ENCODE peak calls at places on chromosomes 12 and 14, in eight cellular contexts. One of them, this sample, is unnamed.
A peak's percentile ranks its signal among the peaks of the same experiment; 100 is the strongest.

GRCh38 chr12:123859035-123859434 is 96.9 kb downstream of the DNAH10 start:
- DNase-seq in astrocyte of the spinal cord: no peak
- DNase-seq in IMR-90: no peak
- DNase-seq in H1: peak; percentile 9
- DNase-seq in Calu3: no peak
- DNase-seq in psoas muscle: no peak
- DNase-seq in A549: no peak
- DNase-seq in pancreas: no peak
- DNase-seq in this sample: no peak

GRCh38 chr12:76266797-76267196 is 81.4 kb downstream of the BBS10 start:
- DNase-seq in A549: no peak
- DNase-seq in psoas muscle: peak; percentile 64
- DNase-seq in pancreas: no peak
- DNase-seq in H1: no peak
- DNase-seq in IMR-90: peak; percentile 90
- DNase-seq in Calu3: no peak
- DNase-seq in astrocyte of the spinal cord: peak; percentile 83
- DNase-seq in this sample: no peak

GRCh38 chr12:15629108-15629507 is 160.1 kb downstream of the EPS8 start:
- DNase-seq in IMR-90: peak; percentile 98
- DNase-seq in Calu3: peak; percentile 75
- DNase-seq in H1: no peak
- DNase-seq in pancreas: no peak
- DNase-seq in A549: peak; percentile 52
- DNase-seq in psoas muscle: peak; percentile 22
- DNase-seq in astrocyte of the spinal cord: peak; percentile 99
- DNase-seq in this sample: no peak

GRCh38 chr12:52924764-52925716 is 20.2 kb upstream of the KRT8 start:
- DNase-seq in A549: peak; percentile 85
- DNase-seq in H1: no peak
- DNase-seq in Calu3: peak; percentile 56
- DNase-seq in astrocyte of the spinal cord: peak; percentile 81
- DNase-seq in IMR-90: peak; percentile 93
- DNase-seq in psoas muscle: no peak
- DNase-seq in pancreas: no peak
- DNase-seq in this sample: no peak

GRCh38 chr12:43847427-43847826 is 11.5 kb downstream of the TMEM117 start:
- DNase-seq in psoas muscle: no peak
- DNase-seq in Calu3: no peak
- DNase-seq in pancreas: no peak
- DNase-seq in A549: no peak
- DNase-seq in astrocyte of the spinal cord: peak; percentile 52
- DNase-seq in IMR-90: peak; percentile 41
- DNase-seq in H1: no peak
- DNase-seq in this sample: no peak

GRCh38 chr12:15956413-15957185 is 45.5 kb downstream of the DERA start:
- DNase-seq in astrocyte of the spinal cord: no peak
- DNase-seq in A549: no peak
- DNase-seq in Calu3: peak; percentile 72
- DNase-seq in psoas muscle: no peak
- DNase-seq in IMR-90: no peak
- DNase-seq in H1: no peak
- DNase-seq in pancreas: no peak
- DNase-seq in this sample: no peak

GRCh38 chr12:49962861-49963765 is 1.4 kb downstream of the AQP5 start:
- DNase-seq in H1: no peak
- DNase-seq in A549: peak; percentile 77
- DNase-seq in psoas muscle: peak; percentile 56
- DNase-seq in Calu3: peak; percentile 93
- DNase-seq in pancreas: peak; percentile 97
- DNase-seq in IMR-90: no peak
- DNase-seq in astrocyte of the spinal cord: no peak
- DNase-seq in this sample: peak; percentile 43

GRCh38 chr14:100832311-100832960 is 6.5 kb downstream of the MEG3 start:
- DNase-seq in IMR-90: no peak
- DNase-seq in H1: no peak
- DNase-seq in pancreas: no peak
- DNase-seq in Calu3: no peak
- DNase-seq in A549: no peak
- DNase-seq in astrocyte of the spinal cord: no peak
- DNase-seq in psoas muscle: no peak
- DNase-seq in this sample: no peak

GRCh38 chr14:32013083-32013482 is 64.0 kb upstream of the ARHGAP5 start:
- DNase-seq in A549: no peak
- DNase-seq in Calu3: no peak
- DNase-seq in astrocyte of the spinal cord: no peak
- DNase-seq in IMR-90: no peak
- DNase-seq in H1: peak; percentile 9
- DNase-seq in psoas muscle: no peak
- DNase-seq in pancreas: no peak
- DNase-seq in this sample: no peak

GRCh38 chr14:103372552-103373304 is 12.5 kb upstream of the MARK3 start:
- DNase-seq in pancreas: no peak
- DNase-seq in psoas muscle: peak; percentile 57
- DNase-seq in IMR-90: peak; percentile 97
- DNase-seq in H1: no peak
- DNase-seq in Calu3: peak; percentile 68
- DNase-seq in A549: peak; percentile 77
- DNase-seq in astrocyte of the spinal cord: peak; percentile 93
- DNase-seq in this sample: no peak

GRCh38 chr12:120670667-120671066 is 16.3 kb upstream of the MLEC start:
- DNase-seq in H1: no peak
- DNase-seq in astrocyte of the spinal cord: no peak
- DNase-seq in Calu3: no peak
- DNase-seq in psoas muscle: no peak
- DNase-seq in pancreas: no peak
- DNase-seq in A549: no peak
- DNase-seq in IMR-90: no peak
- DNase-seq in this sample: no peak

GRCh38 chr14:101962503-101962874 is 1.9 kb upstream of the DYNC1H1 start:
- DNase-seq in pancreas: peak; percentile 86
- DNase-seq in H1: no peak
- DNase-seq in A549: peak; percentile 88
- DNase-seq in IMR-90: peak; percentile 93
- DNase-seq in Calu3: peak; percentile 67
- DNase-seq in psoas muscle: peak; percentile 67
- DNase-seq in astrocyte of the spinal cord: peak; percentile 95
- DNase-seq in this sample: peak; percentile 82

GRCh38 chr14:69768873-69769272 is 1.9 kb downstream of the SRSF5 start:
- DNase-seq in IMR-90: no peak
- DNase-seq in astrocyte of the spinal cord: no peak
- DNase-seq in psoas muscle: no peak
- DNase-seq in A549: no peak
- DNase-seq in pancreas: no peak
- DNase-seq in H1: no peak
- DNase-seq in Calu3: no peak
- DNase-seq in this sample: no peak

GRCh38 chr14:72975776-72976175 is 49.5 kb downstream of the DCAF4 start:
- DNase-seq in A549: peak; percentile 29
- DNase-seq in psoas muscle: no peak
- DNase-seq in H1: no peak
- DNase-seq in IMR-90: no peak
- DNase-seq in astrocyte of the spinal cord: no peak
- DNase-seq in Calu3: no peak
- DNase-seq in pancreas: no peak
- DNase-seq in this sample: no peak

GRCh38 chr14:101991336-101991735 is 27.0 kb downstream of the DYNC1H1 start:
- DNase-seq in H1: no peak
- DNase-seq in A549: no peak
- DNase-seq in pancreas: no peak
- DNase-seq in psoas muscle: no peak
- DNase-seq in astrocyte of the spinal cord: no peak
- DNase-seq in IMR-90: no peak
- DNase-seq in Calu3: no peak
- DNase-seq in this sample: no peak

GRCh38 chr12:52515927-52516831 is 4.0 kb downstream of the KRT5 start:
- DNase-seq in H1: no peak
- DNase-seq in psoas muscle: no peak
- DNase-seq in A549: no peak
- DNase-seq in IMR-90: no peak
- DNase-seq in Calu3: no peak
- DNase-seq in pancreas: no peak
- DNase-seq in astrocyte of the spinal cord: no peak
- DNase-seq in this sample: no peak

GRCh38 chr12:104958009-104958945 is at the start of gene SLC41A2:
- DNase-seq in A549: peak; percentile 93
- DNase-seq in psoas muscle: peak; percentile 77
- DNase-seq in Calu3: peak; percentile 91
- DNase-seq in astrocyte of the spinal cord: peak; percentile 88
- DNase-seq in pancreas: peak; percentile 91
- DNase-seq in IMR-90: peak; percentile 93
- DNase-seq in H1: peak; percentile 43
- DNase-seq in this sample: peak; percentile 71
- TF ChIP-seq CTCF in A549: no peak
- TF ChIP-seq CTCF in psoas muscle: peak; percentile 52
- TF ChIP-seq CTCF in Calu3: no peak
- TF ChIP-seq CTCF in astrocyte of the spinal cord: peak; percentile 3
- TF ChIP-seq CTCF in pancreas: no peak
- TF ChIP-seq CTCF in IMR-90: peak; percentile 13
- TF ChIP-seq CTCF in H1: no peak
- TF ChIP-seq CTCF in this sample: no peak

GRCh38 chr14:92559486-92559885 is 45.9 kb downstream of the RIN3 start:
- DNase-seq in H1: no peak
- DNase-seq in astrocyte of the spinal cord: no peak
- DNase-seq in IMR-90: no peak
- DNase-seq in psoas muscle: no peak
- DNase-seq in pancreas: no peak
- DNase-seq in Calu3: no peak
- DNase-seq in A549: no peak
- DNase-seq in this sample: no peak

GRCh38 chr14:92564361-92565039 is 50.9 kb downstream of the RIN3 start:
- DNase-seq in A549: no peak
- DNase-seq in pancreas: no peak
- DNase-seq in H1: no peak
- DNase-seq in Calu3: no peak
- DNase-seq in astrocyte of the spinal cord: no peak
- DNase-seq in psoas muscle: peak; percentile 34
- DNase-seq in IMR-90: no peak
- DNase-seq in this sample: no peak

GRCh38 chr14:92563359-92563758 is 49.8 kb downstream of the RIN3 start:
- DNase-seq in psoas muscle: no peak
- DNase-seq in pancreas: no peak
- DNase-seq in A549: no peak
- DNase-seq in astrocyte of the spinal cord: peak; percentile 53
- DNase-seq in IMR-90: peak; percentile 55
- DNase-seq in H1: no peak
- DNase-seq in Calu3: no peak
- DNase-seq in this sample: no peak

GRCh38 chr14:92560106-92560865 is 46.7 kb downstream of the RIN3 start:
- DNase-seq in H1: no peak
- DNase-seq in A549: no peak
- DNase-seq in pancreas: no peak
- DNase-seq in IMR-90: no peak
- DNase-seq in astrocyte of the spinal cord: no peak
- DNase-seq in Calu3: no peak
- DNase-seq in psoas muscle: no peak
- DNase-seq in this sample: no peak

DNA sequence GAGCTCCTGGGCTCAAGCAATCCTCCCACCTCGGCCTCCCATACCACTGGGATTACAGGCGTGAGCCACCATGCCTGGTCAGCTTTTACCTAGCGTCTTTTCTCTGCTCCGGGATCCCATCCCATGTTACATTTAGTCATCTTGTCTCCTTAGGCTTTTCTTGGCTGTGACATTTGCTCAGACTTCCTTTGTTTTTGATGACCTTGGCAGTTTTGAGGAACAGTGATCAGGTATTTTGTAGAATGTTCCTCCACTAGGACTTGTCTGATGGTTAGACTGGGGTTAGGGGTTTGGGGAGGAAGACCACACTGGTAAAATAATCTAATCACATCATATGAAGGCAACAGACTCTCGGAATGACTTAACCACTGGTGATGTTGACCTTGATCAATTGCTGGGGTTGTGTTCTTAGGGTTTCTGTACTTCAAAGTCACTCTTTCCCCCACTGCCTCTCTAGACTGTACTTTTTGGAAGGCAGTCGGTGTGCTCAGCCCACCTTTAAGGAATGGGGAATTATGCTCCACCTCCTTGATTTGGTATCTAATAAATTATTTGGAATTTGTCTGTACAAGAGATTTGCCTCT is 48.4 kb downstream of the RIN3 start:
- DNase-seq in IMR-90: no peak
- DNase-seq in psoas muscle: no peak
- DNase-seq in H1: no peak
- DNase-seq in A549: no peak
- DNase-seq in pancreas: no peak
- DNase-seq in astrocyte of the spinal cord: no peak
- DNase-seq in Calu3: no peak
- DNase-seq in this sample: no peak
- TF ChIP-seq CTCF in IMR-90: no peak
- TF ChIP-seq CTCF in psoas muscle: no peak
- TF ChIP-seq CTCF in H1: no peak
- TF ChIP-seq CTCF in A549: no peak
- TF ChIP-seq CTCF in pancreas: no peak
- TF ChIP-seq CTCF in astrocyte of the spinal cord: no peak
- TF ChIP-seq CTCF in Calu3: no peak
- TF ChIP-seq CTCF in this sample: no peak

GRCh38 chr12:56348776-56349175 is 10.1 kb downstream of the IL23A start:
- DNase-seq in H1: no peak
- DNase-seq in psoas muscle: no peak
- DNase-seq in IMR-90: no peak
- DNase-seq in pancreas: no peak
- DNase-seq in A549: no peak
- DNase-seq in Calu3: no peak
- DNase-seq in astrocyte of the spinal cord: no peak
- DNase-seq in this sample: no peak
- TF ChIP-seq CTCF in H1: no peak
- TF ChIP-seq CTCF in psoas muscle: no peak
- TF ChIP-seq CTCF in IMR-90: no peak
- TF ChIP-seq CTCF in pancreas: no peak
- TF ChIP-seq CTCF in A549: no peak
- TF ChIP-seq CTCF in Calu3: no peak
- TF ChIP-seq CTCF in astrocyte of the spinal cord: no peak
- TF ChIP-seq CTCF in this sample: no peak

DNA sequence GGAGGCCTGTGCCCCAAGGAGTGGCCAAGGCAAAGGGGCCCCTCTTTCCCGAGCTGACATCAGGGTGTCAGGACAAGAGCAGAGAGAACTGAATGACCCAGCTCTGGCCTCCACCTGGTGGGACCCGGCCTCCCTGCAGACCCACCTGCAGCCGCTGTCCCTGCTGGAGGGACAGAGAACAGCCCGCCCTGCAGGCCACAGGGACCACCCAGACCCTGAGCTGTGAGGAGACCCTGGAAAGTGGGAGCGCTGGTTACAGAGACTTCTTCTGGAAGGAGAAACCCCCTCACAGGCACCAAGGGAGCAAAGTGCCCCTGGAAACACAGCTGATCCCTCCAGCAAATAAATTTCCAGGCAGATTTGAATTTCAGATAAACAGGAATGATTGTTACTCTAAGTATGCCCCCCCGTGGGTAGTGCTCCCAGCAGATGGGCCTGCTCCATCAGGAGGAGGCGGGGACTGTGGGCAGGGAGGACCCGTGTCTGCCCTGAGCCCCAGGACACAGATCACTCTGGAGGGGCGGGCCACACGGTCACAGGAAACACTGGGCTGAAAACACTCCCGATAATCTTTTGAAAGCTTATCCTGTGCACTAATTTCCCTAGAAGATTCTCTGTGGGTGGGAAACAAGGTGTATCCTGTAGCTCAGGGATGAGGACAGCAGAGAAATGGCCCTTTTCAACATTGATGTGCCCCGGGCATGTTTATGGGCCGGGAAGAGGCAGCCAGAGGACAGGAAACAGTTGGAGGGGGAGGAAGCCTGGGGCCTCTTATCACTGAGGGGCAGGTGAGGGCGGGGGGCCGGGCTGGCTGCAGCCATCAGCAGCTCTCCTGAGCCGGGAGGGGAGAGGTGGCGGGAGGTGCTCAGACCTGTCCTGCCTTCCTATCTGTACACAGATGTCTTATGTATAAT is 276.0 kb downstream of the ADGRD1 start:
- DNase-seq in astrocyte of the spinal cord: no peak
- DNase-seq in H1: no peak
- DNase-seq in pancreas: peak; percentile 37
- DNase-seq in IMR-90: no peak
- DNase-seq in psoas muscle: no peak
- DNase-seq in A549: no peak
- DNase-seq in Calu3: no peak
- DNase-seq in this sample: no peak
- TF ChIP-seq CTCF in astrocyte of the spinal cord: no peak
- TF ChIP-seq CTCF in H1: peak; percentile 66
- TF ChIP-seq CTCF in pancreas: no peak
- TF ChIP-seq CTCF in IMR-90: no peak
- TF ChIP-seq CTCF in psoas muscle: no peak
- TF ChIP-seq CTCF in A549: no peak
- TF ChIP-seq CTCF in Calu3: no peak
- TF ChIP-seq CTCF in this sample: no peak